ENCODE peak calls at places on chromosome 9, in seven cellular contexts. One of them, this sample, is unnamed.

GRCh38 chr9:137674307-137675305 is 55.8 kb downstream of the EHMT1 start:
- DNase-seq in H4: no peak
- DNase-seq in thyroid gland: no peak
- DNase-seq in 8988T: no peak
- DNase-seq in fibroblast of lung: no peak
- DNase-seq in NCI-H774: no peak
- DNase-seq in GM04504: no peak
- DNase-seq in this sample: no peak

GRCh38 chr9:83440641-83441040 is 97.6 kb downstream of the FRMD3 start:
- DNase-seq in H4: no peak
- DNase-seq in thyroid gland: no peak
- DNase-seq in 8988T: no peak
- DNase-seq in fibroblast of lung: peak; percentile 49
- DNase-seq in NCI-H774: no peak
- DNase-seq in GM04504: no peak
- DNase-seq in this sample: no peak

GRCh38 chr9:136965771-136966484 is 11.4 kb upstream of the PTGDS start:
- DNase-seq in H4: no peak
- DNase-seq in thyroid gland: peak; percentile 35
- DNase-seq in 8988T: no peak
- DNase-seq in fibroblast of lung: no peak
- DNase-seq in NCI-H774: no peak
- DNase-seq in GM04504: no peak
- DNase-seq in this sample: peak; percentile 13

GRCh38 chr9:4519604-4520003 is 29.3 kb downstream of the SLC1A1 start:
- DNase-seq in H4: no peak
- DNase-seq in thyroid gland: no peak
- DNase-seq in 8988T: no peak
- DNase-seq in fibroblast of lung: no peak
- DNase-seq in NCI-H774: no peak
- DNase-seq in GM04504: no peak
- DNase-seq in this sample: peak; percentile 84

GRCh38 chr9:124500796-124501611 is 6.2 kb downstream of the NR5A1 start:
- DNase-seq in H4: no peak
- DNase-seq in thyroid gland: no peak
- DNase-seq in 8988T: no peak
- DNase-seq in fibroblast of lung: no peak
- DNase-seq in NCI-H774: no peak
- DNase-seq in GM04504: no peak
- DNase-seq in this sample: no peak

GRCh38 chr9:6997330-6997729 is 239.6 kb downstream of the KDM4C start:
- DNase-seq in H4: no peak
- DNase-seq in thyroid gland: no peak
- DNase-seq in 8988T: no peak
- DNase-seq in fibroblast of lung: no peak
- DNase-seq in NCI-H774: no peak
- DNase-seq in GM04504: peak; percentile 4
- DNase-seq in this sample: no peak

GRCh38 chr9:121499427-121500164 is at the start of gene GGTA1:
- DNase-seq in H4: no peak
- DNase-seq in thyroid gland: peak; percentile 60
- DNase-seq in 8988T: peak; percentile 73
- DNase-seq in fibroblast of lung: peak; percentile 61
- DNase-seq in NCI-H774: no peak
- DNase-seq in GM04504: no peak
- DNase-seq in this sample: peak; percentile 41

GRCh38 chr9:83906144-83906543 is 15.1 kb downstream of the KIF27 start:
- DNase-seq in H4: no peak
- DNase-seq in thyroid gland: no peak
- DNase-seq in 8988T: no peak
- DNase-seq in fibroblast of lung: no peak
- DNase-seq in NCI-H774: no peak
- DNase-seq in GM04504: no peak
- DNase-seq in this sample: no peak

GRCh38 chr9:31542384-31543055 is 841.9 kb upstream of the ACO1 start:
- DNase-seq in H4: peak; percentile 63
- DNase-seq in thyroid gland: no peak
- DNase-seq in 8988T: no peak
- DNase-seq in fibroblast of lung: peak; percentile 31
- DNase-seq in NCI-H774: no peak
- DNase-seq in GM04504: no peak
- DNase-seq in this sample: peak; percentile 48

GRCh38 chr9:127130661-127131538 is 8.5 kb upstream of the ANGPTL2 start:
- DNase-seq in H4: peak; percentile 94
- DNase-seq in thyroid gland: no peak
- DNase-seq in 8988T: no peak
- DNase-seq in fibroblast of lung: peak; percentile 97
- DNase-seq in NCI-H774: peak; percentile 18
- DNase-seq in GM04504: peak; percentile 96
- DNase-seq in this sample: peak; percentile 3

GRCh38 chr9:127805620-127806019 is 2.9 kb downstream of the FPGS start:
- DNase-seq in H4: no peak
- DNase-seq in thyroid gland: no peak
- DNase-seq in 8988T: peak; percentile 92
- DNase-seq in fibroblast of lung: peak; percentile 20
- DNase-seq in NCI-H774: no peak
- DNase-seq in GM04504: no peak
- DNase-seq in this sample: peak; percentile 35

GRCh38 chr9:136532799-136533774 is 12.8 kb downstream of the NOTCH1 start:
- DNase-seq in H4: no peak
- DNase-seq in thyroid gland: no peak
- DNase-seq in 8988T: no peak
- DNase-seq in fibroblast of lung: no peak
- DNase-seq in NCI-H774: no peak
- DNase-seq in GM04504: no peak
- DNase-seq in this sample: no peak

GRCh38 chr9:87269777-87270176 is 227.9 kb upstream of the DAPK1 start:
- DNase-seq in H4: no peak
- DNase-seq in thyroid gland: no peak
- DNase-seq in 8988T: no peak
- DNase-seq in fibroblast of lung: no peak
- DNase-seq in NCI-H774: no peak
- DNase-seq in GM04504: no peak
- DNase-seq in this sample: no peak

GRCh38 chr9:15622596-15622995 is 69.8 kb downstream of the CCDC171 start:
- DNase-seq in H4: no peak
- DNase-seq in thyroid gland: no peak
- DNase-seq in 8988T: no peak
- DNase-seq in fibroblast of lung: peak; percentile 25
- DNase-seq in NCI-H774: no peak
- DNase-seq in GM04504: no peak
- DNase-seq in this sample: peak; percentile 1

GRCh38 chr9:806285-807156 is 35.0 kb upstream of the DMRT1 start:
- DNase-seq in H4: no peak
- DNase-seq in thyroid gland: no peak
- DNase-seq in 8988T: no peak
- DNase-seq in fibroblast of lung: peak; percentile 30
- DNase-seq in NCI-H774: no peak
- DNase-seq in GM04504: peak; percentile 24
- DNase-seq in this sample: peak; percentile 48

GRCh38 chr9:38708759-38709158 is 11.2 kb downstream of the FAM240B start:
- DNase-seq in H4: peak; percentile 39
- DNase-seq in thyroid gland: no peak
- DNase-seq in 8988T: no peak
- DNase-seq in fibroblast of lung: peak; percentile 47
- DNase-seq in NCI-H774: no peak
- DNase-seq in GM04504: no peak
- DNase-seq in this sample: no peak

GRCh38 chr9:84212224-84212623 is 128.3 kb downstream of the SLC28A3 start:
- DNase-seq in H4: no peak
- DNase-seq in thyroid gland: no peak
- DNase-seq in 8988T: no peak
- DNase-seq in fibroblast of lung: no peak
- DNase-seq in NCI-H774: no peak
- DNase-seq in GM04504: no peak
- DNase-seq in this sample: no peak

GRCh38 chr9:131271506-131271931 is 4.8 kb downstream of the FAM78A start:
- DNase-seq in H4: no peak
- DNase-seq in thyroid gland: no peak
- DNase-seq in 8988T: peak; percentile 11
- DNase-seq in fibroblast of lung: no peak
- DNase-seq in NCI-H774: no peak
- DNase-seq in GM04504: no peak
- DNase-seq in this sample: no peak

GRCh38 chr9:73437758-73438157 is 286.1 kb downstream of the ANXA1 start:
- DNase-seq in H4: peak; percentile 52
- DNase-seq in thyroid gland: no peak
- DNase-seq in 8988T: no peak
- DNase-seq in fibroblast of lung: peak; percentile 36
- DNase-seq in NCI-H774: no peak
- DNase-seq in GM04504: no peak
- DNase-seq in this sample: peak; percentile 69

GRCh38 chr9:109225629-109226028 is 58.6 kb upstream of the FRRS1L start:
- DNase-seq in H4: no peak
- DNase-seq in thyroid gland: no peak
- DNase-seq in 8988T: no peak
- DNase-seq in fibroblast of lung: no peak
- DNase-seq in NCI-H774: no peak
- DNase-seq in GM04504: no peak
- DNase-seq in this sample: no peak

GRCh38 chr9:89114741-89115140 is 63.9 kb downstream of the SHC3 start:
- DNase-seq in H4: no peak
- DNase-seq in thyroid gland: no peak
- DNase-seq in 8988T: no peak
- DNase-seq in fibroblast of lung: no peak
- DNase-seq in NCI-H774: no peak
- DNase-seq in GM04504: no peak
- DNase-seq in this sample: no peak

GRCh38 chr9:37311938-37312730 is 110.4 kb upstream of the GRHPR start:
- DNase-seq in H4: no peak
- DNase-seq in thyroid gland: no peak
- DNase-seq in 8988T: no peak
- DNase-seq in fibroblast of lung: peak; percentile 88
- DNase-seq in NCI-H774: no peak
- DNase-seq in GM04504: no peak
- DNase-seq in this sample: no peak

GRCh38 chr9:133883356-133883755 is 108.8 kb downstream of the VAV2 start:
- DNase-seq in H4: no peak
- DNase-seq in thyroid gland: no peak
- DNase-seq in 8988T: no peak
- DNase-seq in fibroblast of lung: peak; percentile 34
- DNase-seq in NCI-H774: peak; percentile 8
- DNase-seq in GM04504: no peak
- DNase-seq in this sample: no peak

GRCh38 chr9:135898634-135899407 is 8.5 kb downstream of the CAMSAP1 start:
- DNase-seq in H4: peak; percentile 49
- DNase-seq in thyroid gland: no peak
- DNase-seq in 8988T: no peak
- DNase-seq in fibroblast of lung: peak; percentile 78
- DNase-seq in NCI-H774: no peak
- DNase-seq in GM04504: peak; percentile 81
- DNase-seq in this sample: peak; percentile 7

GRCh38 chr9:124122321-124122720 is 110.8 kb downstream of the LHX2 start:
- DNase-seq in H4: no peak
- DNase-seq in thyroid gland: no peak
- DNase-seq in 8988T: no peak
- DNase-seq in fibroblast of lung: peak; percentile 25
- DNase-seq in NCI-H774: no peak
- DNase-seq in GM04504: no peak
- DNase-seq in this sample: no peak

GRCh38 chr9:105883847-105884246 is 189.5 kb downstream of the TMEM38B start:
- DNase-seq in H4: no peak
- DNase-seq in thyroid gland: no peak
- DNase-seq in 8988T: no peak
- DNase-seq in fibroblast of lung: no peak
- DNase-seq in NCI-H774: no peak
- DNase-seq in GM04504: no peak
- DNase-seq in this sample: peak; percentile 85

GRCh38 chr9:110371411-110372013 is 33.8 kb upstream of the TXNDC8 start:
- DNase-seq in H4: no peak
- DNase-seq in thyroid gland: no peak
- DNase-seq in 8988T: no peak
- DNase-seq in fibroblast of lung: peak; percentile 10
- DNase-seq in NCI-H774: no peak
- DNase-seq in GM04504: no peak
- DNase-seq in this sample: peak; percentile 95

GRCh38 chr9:98472216-98472615 is 216.8 kb upstream of the TBC1D2 start:
- DNase-seq in H4: no peak
- DNase-seq in thyroid gland: no peak
- DNase-seq in 8988T: no peak
- DNase-seq in fibroblast of lung: no peak
- DNase-seq in NCI-H774: no peak
- DNase-seq in GM04504: no peak
- DNase-seq in this sample: no peak

GRCh38 chr9:37574996-37575395 is 1.2 kb downstream of the FBXO10 start:
- DNase-seq in H4: no peak
- DNase-seq in thyroid gland: no peak
- DNase-seq in 8988T: no peak
- DNase-seq in fibroblast of lung: peak; percentile 26
- DNase-seq in NCI-H774: no peak
- DNase-seq in GM04504: no peak
- DNase-seq in this sample: no peak

This sample was measured in OCI-M1.